ENCODE peak calls at places on chromosome 5, in four cellular contexts. One of them, this sample, is unnamed. For H3K27me3 and H3K36me3, the result is how much of the 10 kb centered on the place peaks cover.

GRCh38 chr5:120516799-120517198 is 52.7 kb downstream of the PRR16 start:
- DNase-seq in right lobe of liver: no peak
- DNase-seq in adipocyte: peak
- DNase-seq in psoas muscle: no peak
- DNase-seq in this sample: no peak

GRCh38 chr5:35442916-35443639 is 174.6 kb upstream of the SPEF2 start:
- DNase-seq in right lobe of liver: no peak
- DNase-seq in adipocyte: peak
- DNase-seq in psoas muscle: no peak
- DNase-seq in this sample: no peak

GRCh38 chr5:69368458-69369368 is 607 bp downstream of the AK6 start:
- DNase-seq in right lobe of liver: no peak
- DNase-seq in adipocyte: peak
- DNase-seq in psoas muscle: no peak
- DNase-seq in this sample: no peak

GRCh38 chr5:83101514-83101913 is 24.2 kb downstream of the XRCC4 start:
- DNase-seq in right lobe of liver: no peak
- DNase-seq in adipocyte: no peak
- DNase-seq in psoas muscle: no peak
- DNase-seq in this sample: no peak

GRCh38 chr5:90312027-90312426 is 97.5 kb downstream of the CETN3 start:
- DNase-seq in right lobe of liver: no peak
- DNase-seq in adipocyte: no peak
- DNase-seq in psoas muscle: no peak
- DNase-seq in this sample: no peak

GRCh38 chr5:181052526-181052927 is 12.5 kb downstream of the BTNL9 start:
- DNase-seq in right lobe of liver: no peak
- DNase-seq in adipocyte: no peak
- DNase-seq in psoas muscle: no peak
- DNase-seq in this sample: no peak

GRCh38 chr5:180353226-180353962 is at the start of gene GFPT2:
- DNase-seq in right lobe of liver: peak
- DNase-seq in adipocyte: peak
- DNase-seq in psoas muscle: peak
- DNase-seq in this sample: no peak

GRCh38 chr5:127647361-127647958 is 1.4 kb upstream of the CTXN3 start:
- DNase-seq in right lobe of liver: no peak
- DNase-seq in adipocyte: no peak
- DNase-seq in psoas muscle: no peak
- DNase-seq in this sample: no peak

GRCh38 chr5:147539053-147539452 is 29.2 kb upstream of the DPYSL3 start:
- DNase-seq in right lobe of liver: no peak
- DNase-seq in adipocyte: peak
- DNase-seq in psoas muscle: no peak
- DNase-seq in this sample: no peak

GRCh38 chr5:103298557-103298956 is 40.0 kb downstream of the MACIR start:
- DNase-seq in right lobe of liver: no peak
- DNase-seq in adipocyte: no peak
- DNase-seq in psoas muscle: no peak
- DNase-seq in this sample: no peak

GRCh38 chr5:181120311-181120710 is 10.7 kb downstream of the OR2V1 start:
- DNase-seq in right lobe of liver: no peak
- DNase-seq in adipocyte: peak
- DNase-seq in psoas muscle: no peak
- DNase-seq in this sample: no peak

GRCh38 chr5:124176692-124177091 is 569.7 kb downstream of the ZNF608 start:
- DNase-seq in right lobe of liver: no peak
- DNase-seq in adipocyte: peak
- DNase-seq in psoas muscle: peak
- DNase-seq in this sample: no peak

GRCh38 chr5:159203351-159203750 is 6.0 kb downstream of the RNF145 start:
- DNase-seq in right lobe of liver: no peak
- DNase-seq in adipocyte: no peak
- DNase-seq in psoas muscle: no peak
- DNase-seq in this sample: no peak

GRCh38 chr5:83179966-83180365 is 102.6 kb downstream of the XRCC4 start:
- DNase-seq in right lobe of liver: no peak
- DNase-seq in adipocyte: peak
- DNase-seq in psoas muscle: no peak
- DNase-seq in this sample: peak

GRCh38 chr5:147558131-147558730 is 48.4 kb upstream of the DPYSL3 start:
- DNase-seq in right lobe of liver: no peak
- DNase-seq in adipocyte: peak
- DNase-seq in psoas muscle: no peak
- DNase-seq in this sample: no peak

GRCh38 chr5:69493235-69493925 is 790 bp downstream of the OCLN start:
- DNase-seq in right lobe of liver: peak
- DNase-seq in adipocyte: peak
- DNase-seq in psoas muscle: no peak
- DNase-seq in this sample: no peak

GRCh38 chr5:56233230-56233629 is at the start of gene ANKRD55:
- DNase-seq in right lobe of liver: no peak
- DNase-seq in adipocyte: no peak
- DNase-seq in psoas muscle: no peak
- DNase-seq in this sample: no peak

GRCh38 chr5:141100243-141100805 is at the start of gene PCDHB3:
- DNase-seq in right lobe of liver: no peak
- DNase-seq in adipocyte: peak
- DNase-seq in psoas muscle: peak
- DNase-seq in this sample: no peak

GRCh38 chr5:171969288-171969880 is 37.1 kb downstream of the FBXW11 start:
- DNase-seq in right lobe of liver: no peak
- DNase-seq in adipocyte: peak
- DNase-seq in psoas muscle: no peak
- DNase-seq in this sample: no peak

GRCh38 chr5:54470191-54470590 is 14.7 kb downstream of the HSPB3 start:
- DNase-seq in right lobe of liver: no peak
- DNase-seq in adipocyte: peak
- DNase-seq in psoas muscle: no peak
- DNase-seq in this sample: peak

GRCh38 chr5:38450627-38451371 is 105.6 kb downstream of the LIFR start:
- DNase-seq in right lobe of liver: no peak
- DNase-seq in adipocyte: no peak
- DNase-seq in psoas muscle: no peak
- DNase-seq in this sample: no peak

GRCh38 chr5:131610198-131611063 is 24.6 kb downstream of the RAPGEF6 start:
- DNase-seq in right lobe of liver: no peak
- DNase-seq in adipocyte: peak
- DNase-seq in psoas muscle: no peak
- DNase-seq in this sample: no peak

GRCh38 chr5:96661841-96662724 is at the start of gene CAST:
- DNase-seq in right lobe of liver: peak
- DNase-seq in adipocyte: peak
- DNase-seq in psoas muscle: peak
- DNase-seq in this sample: peak
- H3K27me3 ChIP-seq in right lobe of liver: under half
- H3K27me3 ChIP-seq in adipocyte: under half
- H3K27me3 ChIP-seq in psoas muscle: under half
- H3K27me3 ChIP-seq in this sample: under half

GRCh38 chr5:14714706-14715105 is 50.2 kb downstream of the OTULIN start:
- DNase-seq in right lobe of liver: no peak
- DNase-seq in adipocyte: no peak
- DNase-seq in psoas muscle: peak
- DNase-seq in this sample: no peak
- H3K36me3 ChIP-seq in right lobe of liver: under half
- H3K36me3 ChIP-seq in adipocyte: half or more
- H3K36me3 ChIP-seq in psoas muscle: half or more
- H3K36me3 ChIP-seq in this sample: under half

GRCh38 chr5:138648841-138649240 is 73.6 kb upstream of the HSPA9 start:
- DNase-seq in right lobe of liver: no peak
- DNase-seq in adipocyte: no peak
- DNase-seq in psoas muscle: no peak
- DNase-seq in this sample: no peak

GRCh38 chr5:138649316-138649720 is 74.1 kb upstream of the HSPA9 start:
- DNase-seq in right lobe of liver: no peak
- DNase-seq in adipocyte: no peak
- DNase-seq in psoas muscle: no peak
- DNase-seq in this sample: no peak

GRCh38 chr5:138650196-138650595 is 75.0 kb upstream of the HSPA9 start:
- DNase-seq in right lobe of liver: no peak
- DNase-seq in adipocyte: no peak
- DNase-seq in psoas muscle: no peak
- DNase-seq in this sample: no peak

GRCh38 chr5:138650999-138651766 is 76.0 kb upstream of the HSPA9 start:
- DNase-seq in right lobe of liver: no peak
- DNase-seq in adipocyte: no peak
- DNase-seq in psoas muscle: no peak
- DNase-seq in this sample: no peak

DNA sequence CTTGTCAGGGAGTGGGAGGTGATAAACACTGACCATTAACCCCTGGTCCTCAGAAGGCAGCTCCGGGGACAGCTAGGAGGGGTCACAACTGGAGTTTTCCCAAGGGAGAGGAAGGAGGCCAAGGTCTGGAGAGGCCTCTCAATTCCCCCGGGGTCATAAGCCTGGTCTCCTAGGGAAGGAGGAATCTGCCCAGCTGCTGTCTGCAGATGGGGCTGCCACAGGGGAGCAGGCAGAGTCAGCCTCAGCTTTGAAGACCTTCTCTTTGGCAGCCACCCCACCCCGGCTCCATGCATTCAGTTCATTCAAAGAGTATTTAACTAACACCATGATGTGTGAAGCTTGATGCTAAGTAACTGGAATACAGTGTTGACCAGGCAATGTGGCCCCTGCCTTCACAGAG is 74.6 kb upstream of the HSPA9 start:
- DNase-seq in right lobe of liver: no peak
- DNase-seq in adipocyte: no peak
- DNase-seq in psoas muscle: no peak
- DNase-seq in this sample: no peak
- H3K27me3 ChIP-seq in right lobe of liver: under half
- H3K27me3 ChIP-seq in adipocyte: under half
- H3K27me3 ChIP-seq in psoas muscle: under half
- H3K27me3 ChIP-seq in this sample: under half

DNA sequence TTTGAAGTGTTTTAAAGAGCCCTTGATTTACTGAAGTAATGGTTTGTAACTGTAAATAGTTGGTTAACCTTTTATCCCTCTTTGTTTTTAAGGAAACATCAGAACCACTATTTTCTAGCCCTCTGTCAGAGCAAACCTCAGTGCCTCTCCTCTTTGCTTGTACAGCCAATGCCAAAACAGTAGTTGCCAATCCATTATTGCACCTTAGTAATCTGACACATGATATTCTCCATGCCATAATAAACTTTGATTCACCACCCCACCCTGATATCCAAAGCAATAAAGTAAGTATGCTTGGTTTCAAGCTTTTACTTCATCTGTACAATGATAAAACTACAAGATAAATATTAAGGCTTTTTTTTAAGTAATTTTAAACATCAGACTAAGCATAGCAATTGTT is 100.8 kb downstream of the DMXL1 start:
- DNase-seq in right lobe of liver: no peak
- DNase-seq in adipocyte: no peak
- DNase-seq in psoas muscle: no peak
- DNase-seq in this sample: no peak
- H3K36me3 ChIP-seq in right lobe of liver: under half
- H3K36me3 ChIP-seq in adipocyte: under half
- H3K36me3 ChIP-seq in psoas muscle: half or more
- H3K36me3 ChIP-seq in this sample: under half

GRCh38 chr5:107868994-107869393 is 198.3 kb upstream of the EFNA5 start:
- DNase-seq in right lobe of liver: no peak
- DNase-seq in adipocyte: no peak
- DNase-seq in psoas muscle: no peak
- DNase-seq in this sample: no peak
- H3K27me3 ChIP-seq in right lobe of liver: under half
- H3K27me3 ChIP-seq in adipocyte: under half
- H3K27me3 ChIP-seq in psoas muscle: under half
- H3K27me3 ChIP-seq in this sample: under half

GRCh38 chr5:1324719-1325190 is 20.1 kb downstream of the CLPTM1L start:
- DNase-seq in right lobe of liver: no peak
- DNase-seq in adipocyte: no peak
- DNase-seq in psoas muscle: peak
- DNase-seq in this sample: no peak

GRCh38 chr5:1325870-1326546 is 18.9 kb downstream of the CLPTM1L start:
- DNase-seq in right lobe of liver: no peak
- DNase-seq in adipocyte: no peak
- DNase-seq in psoas muscle: no peak
- DNase-seq in this sample: peak

GRCh38 chr5:1324301-1324700 is 20.6 kb downstream of the CLPTM1L start:
- DNase-seq in right lobe of liver: no peak
- DNase-seq in adipocyte: no peak
- DNase-seq in psoas muscle: no peak
- DNase-seq in this sample: no peak

GRCh38 chr5:1323803-1324173 is 21.1 kb downstream of the CLPTM1L start:
- DNase-seq in right lobe of liver: no peak
- DNase-seq in adipocyte: no peak
- DNase-seq in psoas muscle: no peak
- DNase-seq in this sample: no peak

DNA sequence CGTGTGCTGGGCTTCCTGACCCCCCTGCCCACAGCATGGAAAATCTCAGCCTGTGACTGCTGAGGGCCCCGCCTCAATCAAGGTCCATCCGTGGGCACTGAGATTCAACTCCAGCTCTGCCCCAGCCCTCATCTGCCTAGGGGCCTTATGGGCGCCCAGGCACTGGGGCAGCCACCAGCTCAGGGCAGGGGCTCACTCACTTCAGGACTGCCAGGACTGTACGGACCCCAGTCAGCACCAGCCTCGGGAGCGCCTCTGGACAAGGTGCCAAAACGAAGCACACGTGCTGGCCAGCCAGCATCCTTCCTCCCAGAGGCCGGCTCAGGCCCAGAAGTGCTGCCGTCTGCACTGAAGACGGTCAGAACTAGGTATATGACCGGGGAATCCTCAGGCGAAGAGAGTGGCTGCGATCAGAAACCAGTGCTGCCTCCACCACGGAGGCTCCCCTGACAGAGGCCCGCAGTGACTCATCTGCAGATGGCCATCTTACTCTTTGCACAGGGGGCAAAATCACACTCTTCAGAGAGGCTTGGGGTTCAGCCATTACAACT is 19.6 kb downstream of the CLPTM1L start:
- DNase-seq in right lobe of liver: no peak
- DNase-seq in adipocyte: no peak
- DNase-seq in psoas muscle: no peak
- DNase-seq in this sample: no peak
- H3K36me3 ChIP-seq in right lobe of liver: half or more
- H3K36me3 ChIP-seq in adipocyte: half or more
- H3K36me3 ChIP-seq in psoas muscle: half or more
- H3K36me3 ChIP-seq in this sample: under half

GRCh38 chr5:76083555-76084495 is 642 bp downstream of the SV2C start:
- DNase-seq in right lobe of liver: no peak
- DNase-seq in adipocyte: peak
- DNase-seq in psoas muscle: no peak
- DNase-seq in this sample: no peak

GRCh38 chr5:76085286-76085579 is 2.0 kb downstream of the SV2C start:
- DNase-seq in right lobe of liver: no peak
- DNase-seq in adipocyte: peak
- DNase-seq in psoas muscle: no peak
- DNase-seq in this sample: no peak

GRCh38 chr5:76082790-76083554 is at the start of gene SV2C:
- DNase-seq in right lobe of liver: no peak
- DNase-seq in adipocyte: peak
- DNase-seq in psoas muscle: peak
- DNase-seq in this sample: no peak

GRCh38 chr5:76084496-76085285 is 1.5 kb downstream of the SV2C start:
- DNase-seq in right lobe of liver: no peak
- DNase-seq in adipocyte: no peak
- DNase-seq in psoas muscle: no peak
- DNase-seq in this sample: no peak

GRCh38 chr5:76086060-76086459 is 2.9 kb downstream of the SV2C start:
- DNase-seq in right lobe of liver: no peak
- DNase-seq in adipocyte: no peak
- DNase-seq in psoas muscle: no peak
- DNase-seq in this sample: no peak
- H3K27me3 ChIP-seq in right lobe of liver: under half
- H3K27me3 ChIP-seq in adipocyte: under half
- H3K27me3 ChIP-seq in psoas muscle: under half
- H3K27me3 ChIP-seq in this sample: under half

GRCh38 chr5:168489059-168489458 is 2.8 kb downstream of the RARS1 start:
- DNase-seq in right lobe of liver: no peak
- DNase-seq in adipocyte: no peak
- DNase-seq in psoas muscle: no peak
- DNase-seq in this sample: no peak
- H3K36me3 ChIP-seq in right lobe of liver: under half
- H3K36me3 ChIP-seq in adipocyte: half or more
- H3K36me3 ChIP-seq in psoas muscle: half or more
- H3K36me3 ChIP-seq in this sample: under half

This sample was measured in BJ.